ENCODE peak calls at places on chromosomes 5 and 9, in four cellular contexts. R, Q, N and G are unnamed samples.

GRCh38 chr9:96140401-96141180 is 161.4 kb downstream of the HSD17B3 start:
- DNase-seq in R (no peak), Q (no peak), N (no peak), G (no peak)

GRCh38 chr5:139797856-139798510 is 2.4 kb downstream of the PSD2 start:
- DNase-seq in R (no peak), Q (no peak), N (no peak), G (no peak)

GRCh38 chr5:101935086-101935485 is 361.0 kb downstream of the SLCO4C1 start:
- DNase-seq in R (no peak), Q (no peak), N (no peak), G (no peak)

GRCh38 chr9:4994166-4994890 is 9.3 kb downstream of the JAK2 start:
- DNase-seq in R (no peak), Q (no peak), N (no peak), G (no peak)

GRCh38 chr5:99815-100214 is 7.8 kb downstream of the PLEKHG4B start:
- DNase-seq in R (no peak), Q (no peak), N (no peak), G (no peak)

GRCh38 chr5:167030500-167031120 is 1260.8 kb upstream of the WWC1 start:
- DNase-seq in R (no peak), Q (no peak), N (no peak), G (no peak)

GRCh38 chr5:144333336-144333920 is 162.8 kb downstream of the KCTD16 start:
- DNase-seq in R (peak), Q (no peak), N (no peak), G (no peak)

GRCh38 chr9:129343697-129344375 is 165.8 kb upstream of the IER5L start:
- DNase-seq in R (no peak), Q (peak), N (no peak), G (no peak)

GRCh38 chr5:80928073-80928472 is 32.1 kb upstream of the RASGRF2 start:
- DNase-seq in R (no peak), Q (no peak), N (no peak), G (no peak)

GRCh38 chr9:36988848-36989247 is 45.2 kb downstream of the PAX5 start:
- DNase-seq in R (no peak), Q (no peak), N (no peak), G (no peak)

GRCh38 chr9:75455444-75455921 is 367.2 kb downstream of the OSTF1 start:
- DNase-seq in R (peak), Q (no peak), N (no peak), G (no peak)

GRCh38 chr5:14842117-14842516 is 29.5 kb downstream of the ANKH start:
- DNase-seq in R (no peak), Q (no peak), N (no peak), G (no peak)

GRCh38 chr5:116738270-116738947 is 163.8 kb upstream of the SEMA6A start:
- DNase-seq in R (no peak), Q (no peak), N (no peak), G (no peak)

GRCh38 chr9:124894741-124895170 is 32.8 kb downstream of the ARPC5L start:
- DNase-seq in R (no peak), Q (peak), N (no peak), G (no peak)

GRCh38 chr5:63959177-63959982 is 2.9 kb downstream of the HTR1A start:
- DNase-seq in R (no peak), Q (no peak), N (no peak), G (no peak)

GRCh38 chr9:136607334-136607919 is 55.3 kb upstream of the EGFL7 start:
- DNase-seq in R (no peak), Q (no peak), N (peak), G (no peak)

GRCh38 chr5:60210810-60211209 is 317.3 kb upstream of the PDE4D start:
- DNase-seq in R (no peak), Q (no peak), N (no peak), G (no peak)

GRCh38 chr9:71819115-71819739 is 50.9 kb upstream of the CEMIP2 start:
- DNase-seq in R (no peak), Q (peak), N (peak), G (no peak)

GRCh38 chr5:16992006-16992405 is 55.9 kb upstream of the MYO10 start:
- DNase-seq in R (no peak), Q (no peak), N (no peak), G (no peak)

GRCh38 chr9:137441289-137441934 is at the start of gene ENTPD8:
- DNase-seq in R (no peak), Q (no peak), N (peak), G (no peak)

GRCh38 chr9:81351166-81351565 is 338.2 kb downstream of the TLE1 start:
- DNase-seq in R (no peak), Q (no peak), N (no peak), G (no peak)

GRCh38 chr5:55173696-55174101 is 722 bp upstream of the CDC20B start:
- DNase-seq in R (no peak), Q (no peak), N (no peak), G (no peak)

GRCh38 chr9:72925126-72925810 is 27.6 kb downstream of the ALDH1A1 start:
- DNase-seq in R (no peak), Q (peak), N (no peak), G (no peak)

GRCh38 chr9:135087899-135088347 is 455 bp downstream of the OLFM1 start:
- DNase-seq in R (no peak), Q (no peak), N (no peak), G (no peak)

GRCh38 chr5:174601937-174602336 is 122.4 kb upstream of the MSX2 start:
- DNase-seq in R (no peak), Q (no peak), N (no peak), G (no peak)

GRCh38 chr5:88680253-88681132 is 202.5 kb downstream of the MEF2C start:
- DNase-seq in R (no peak), Q (peak), N (peak), G (peak)

GRCh38 chr5:111699976-111700375 is 57.0 kb downstream of the NREP start:
- DNase-seq in R (no peak), Q (no peak), N (no peak), G (no peak)

GRCh38 chr9:70947086-70947485 is 174.3 kb downstream of the TRPM3 start:
- DNase-seq in R (no peak), Q (no peak), N (no peak), G (no peak)

GRCh38 chr5:89698028-89698427 is 711.5 kb downstream of the CETN3 start:
- DNase-seq in R (no peak), Q (no peak), N (no peak), G (no peak)

GRCh38 chr5:172680921-172681320 is 39.9 kb downstream of the NEURL1B start:
- DNase-seq in R (no peak), Q (peak), N (no peak), G (no peak)

GRCh38 chr5:102617857-102618187 is 119.0 kb upstream of the SLCO6A1 start:
- DNase-seq in R (no peak), Q (no peak), N (no peak), G (no peak)

GRCh38 chr9:19171271-19171670 is 44.0 kb upstream of the PLIN2 start:
- DNase-seq in R (no peak), Q (no peak), N (no peak), G (no peak)

GRCh38 chr9:88809371-88809770 is 181.9 kb upstream of the S1PR3 start:
- DNase-seq in R (no peak), Q (no peak), N (peak), G (no peak)

DNA sequence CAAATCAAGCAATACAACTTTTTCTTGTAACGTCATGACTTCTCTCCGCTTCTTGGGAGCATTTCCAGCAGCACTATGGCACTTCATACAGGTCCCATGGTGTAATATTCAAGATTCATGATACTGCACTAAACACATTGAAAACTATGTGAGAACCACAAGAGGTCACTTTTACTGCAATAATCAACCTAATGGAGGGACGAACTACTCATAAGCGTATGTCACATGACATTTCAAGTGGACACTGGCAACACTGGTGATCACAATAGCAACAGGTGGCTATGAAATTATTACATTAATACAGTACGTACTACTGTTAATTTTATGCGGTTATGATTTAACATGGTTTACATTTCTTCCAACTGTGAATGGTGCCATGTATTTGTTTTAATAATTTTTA is 78.6 kb upstream of the TBC1D9B start:
- DNase-seq in R (no peak), Q (no peak), N (no peak), G (no peak)
- TF ChIP-seq SPI1 in R (no peak), Q (no peak), N (no peak), G (no peak)

DNA sequence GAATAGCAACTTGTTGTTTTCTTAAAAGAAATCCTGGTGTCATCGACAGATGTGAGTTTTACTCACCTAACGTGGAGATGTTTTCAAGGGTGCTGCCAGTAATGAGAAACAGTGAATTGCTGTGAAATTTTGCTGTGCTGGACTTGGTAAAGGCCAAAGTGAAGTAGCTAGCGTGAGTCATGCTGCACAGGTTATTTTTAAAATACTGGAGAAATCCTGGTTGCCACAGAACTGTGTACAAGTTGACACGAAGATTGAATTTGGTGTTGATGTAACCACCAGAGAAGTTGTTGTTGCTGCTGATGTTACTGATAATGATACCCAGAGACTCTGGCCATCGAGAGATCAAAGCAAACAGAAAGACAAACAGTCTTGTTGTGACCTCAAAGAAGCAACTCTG is 187.9 kb upstream of the NFIL3 start:
- DNase-seq in R (no peak), Q (no peak), N (no peak), G (no peak)
- TF ChIP-seq SPI1 in R (no peak), Q (no peak), N (no peak), G (no peak)

GRCh38 chr5:143131983-143132382 is 271.5 kb downstream of the NR3C1 start:
- DNase-seq in R (no peak), Q (no peak), N (no peak), G (no peak)
- TF ChIP-seq SPI1 in R (no peak), Q (no peak), N (no peak), G (no peak)

GRCh38 chr5:127813633-127814171 is 110.5 kb downstream of the CCDC192 start:
- DNase-seq in R (no peak), Q (no peak), N (no peak), G (no peak)
- TF ChIP-seq SPI1 in R (no peak), Q (no peak), N (no peak), G (no peak)

DNA sequence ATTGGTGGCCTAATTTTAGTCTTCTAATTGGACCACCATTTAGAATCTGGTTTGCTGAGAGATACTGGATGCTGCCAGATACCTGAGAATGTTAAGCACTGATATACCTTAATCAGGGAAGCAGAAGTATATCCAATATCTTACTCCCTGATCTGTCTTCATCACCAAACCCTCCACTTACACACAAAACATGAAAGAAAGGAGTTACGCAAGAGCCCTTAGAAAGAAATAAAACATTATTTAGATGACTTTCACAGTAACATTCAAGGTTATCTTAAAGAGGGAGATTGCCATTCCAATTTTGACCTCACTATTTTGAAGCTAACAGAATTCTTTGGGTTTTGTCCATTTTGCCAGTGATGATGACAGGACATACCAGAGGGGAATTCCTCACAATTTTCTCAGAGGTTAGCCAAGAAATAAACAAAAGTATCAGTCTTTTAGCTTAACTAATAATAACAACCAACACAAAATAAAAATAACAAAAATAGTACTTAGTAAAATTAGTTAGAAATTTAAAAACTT is 496.1 kb downstream of the NFIB start:
- DNase-seq in R (no peak), Q (no peak), N (no peak), G (no peak)
- TF ChIP-seq SPI1 in R (no peak), Q (no peak), N (no peak), G (no peak)